ENCODE peak calls at places on chromosomes 1 and 21, in five cellular contexts. One of them, this sample, is unnamed.
A peak's percentile ranks its signal among the peaks of the same experiment; 100 is the strongest.

GRCh38 chr1:151311589-151312331 is 15.5 kb downstream of the PI4KB start:
- DNase-seq in GM20000: no peak
- DNase-seq in dorsolateral prefrontal cortex: no peak
- DNase-seq in epithelial cell of esophagus: peak; percentile 100
- DNase-seq in endothelial cell: no peak
- DNase-seq in this sample: no peak

GRCh38 chr1:246262281-246262680 is 244.8 kb downstream of the SMYD3 start:
- DNase-seq in GM20000: no peak
- DNase-seq in dorsolateral prefrontal cortex: no peak
- DNase-seq in epithelial cell of esophagus: peak; percentile 36
- DNase-seq in endothelial cell: no peak
- DNase-seq in this sample: no peak

GRCh38 chr21:28893687-28894086 is 99.0 kb downstream of the LTN1 start:
- DNase-seq in GM20000: no peak
- DNase-seq in dorsolateral prefrontal cortex: no peak
- DNase-seq in epithelial cell of esophagus: no peak
- DNase-seq in endothelial cell: no peak
- DNase-seq in this sample: no peak

GRCh38 chr1:43373034-43373940 is 5.5 kb upstream of the ELOVL1 start:
- DNase-seq in GM20000: no peak
- DNase-seq in dorsolateral prefrontal cortex: no peak
- DNase-seq in epithelial cell of esophagus: peak; percentile 95
- DNase-seq in endothelial cell: no peak
- DNase-seq in this sample: no peak

GRCh38 chr21:31294691-31295090 is 49.4 kb downstream of the TIAM1 start:
- DNase-seq in GM20000: no peak
- DNase-seq in dorsolateral prefrontal cortex: no peak
- DNase-seq in epithelial cell of esophagus: no peak
- DNase-seq in endothelial cell: no peak
- DNase-seq in this sample: no peak

GRCh38 chr1:91876751-91877573 is 9.0 kb downstream of the TGFBR3 start:
- DNase-seq in GM20000: no peak
- DNase-seq in dorsolateral prefrontal cortex: no peak
- DNase-seq in epithelial cell of esophagus: no peak
- DNase-seq in endothelial cell: no peak
- DNase-seq in this sample: no peak

GRCh38 chr1:51535006-51535592 is 16.0 kb upstream of the EPS15 start:
- DNase-seq in GM20000: peak; percentile 55
- DNase-seq in dorsolateral prefrontal cortex: peak; percentile 67
- DNase-seq in epithelial cell of esophagus: peak; percentile 54
- DNase-seq in endothelial cell: peak; percentile 46
- DNase-seq in this sample: peak; percentile 16

GRCh38 chr21:42389449-42389835 is 6.4 kb downstream of the TMPRSS3 start:
- DNase-seq in GM20000: no peak
- DNase-seq in dorsolateral prefrontal cortex: no peak
- DNase-seq in epithelial cell of esophagus: no peak
- DNase-seq in endothelial cell: no peak
- DNase-seq in this sample: no peak

GRCh38 chr21:34651032-34651431 is 17.8 kb upstream of the CLIC6 start:
- DNase-seq in GM20000: no peak
- DNase-seq in dorsolateral prefrontal cortex: no peak
- DNase-seq in epithelial cell of esophagus: no peak
- DNase-seq in endothelial cell: no peak
- DNase-seq in this sample: no peak

GRCh38 chr1:241627453-241628329 is 12.5 kb downstream of the CHML start:
- DNase-seq in GM20000: peak; percentile 49
- DNase-seq in dorsolateral prefrontal cortex: no peak
- DNase-seq in epithelial cell of esophagus: peak; percentile 88
- DNase-seq in endothelial cell: peak; percentile 46
- DNase-seq in this sample: peak; percentile 13

GRCh38 chr1:21491483-21492170 is 17.6 kb upstream of the ALPL start:
- DNase-seq in GM20000: no peak
- DNase-seq in dorsolateral prefrontal cortex: no peak
- DNase-seq in epithelial cell of esophagus: no peak
- DNase-seq in endothelial cell: no peak
- DNase-seq in this sample: no peak

GRCh38 chr1:13792429-13792828 is 92.4 kb downstream of the PRDM2 start:
- DNase-seq in GM20000: no peak
- DNase-seq in dorsolateral prefrontal cortex: no peak
- DNase-seq in epithelial cell of esophagus: peak; percentile 54
- DNase-seq in endothelial cell: no peak
- DNase-seq in this sample: no peak

GRCh38 chr1:16913616-16913865 is 8.2 kb upstream of the CROCC start:
- DNase-seq in GM20000: no peak
- DNase-seq in dorsolateral prefrontal cortex: no peak
- DNase-seq in epithelial cell of esophagus: no peak
- DNase-seq in endothelial cell: no peak
- DNase-seq in this sample: no peak

GRCh38 chr21:45208627-45208951 is 79.1 kb downstream of the POFUT2 start:
- DNase-seq in GM20000: no peak
- DNase-seq in dorsolateral prefrontal cortex: no peak
- DNase-seq in epithelial cell of esophagus: no peak
- DNase-seq in endothelial cell: no peak
- DNase-seq in this sample: no peak

GRCh38 chr1:234659538-234659937 is 49.6 kb upstream of the IRF2BP2 start:
- DNase-seq in GM20000: no peak
- DNase-seq in dorsolateral prefrontal cortex: no peak
- DNase-seq in epithelial cell of esophagus: peak; percentile 90
- DNase-seq in endothelial cell: no peak
- DNase-seq in this sample: no peak

GRCh38 chr1:220278991-220279390 is 6.7 kb upstream of the RAB3GAP2 start:
- DNase-seq in GM20000: no peak
- DNase-seq in dorsolateral prefrontal cortex: no peak
- DNase-seq in epithelial cell of esophagus: no peak
- DNase-seq in endothelial cell: no peak
- DNase-seq in this sample: no peak

GRCh38 chr1:53878492-53879105 is 11.0 kb downstream of the YIPF1 start:
- DNase-seq in GM20000: peak; percentile 47
- DNase-seq in dorsolateral prefrontal cortex: no peak
- DNase-seq in epithelial cell of esophagus: peak; percentile 75
- DNase-seq in endothelial cell: no peak
- DNase-seq in this sample: no peak

GRCh38 chr21:39531777-39532333 is 80.1 kb downstream of the SH3BGR start:
- DNase-seq in GM20000: no peak
- DNase-seq in dorsolateral prefrontal cortex: no peak
- DNase-seq in epithelial cell of esophagus: no peak
- DNase-seq in endothelial cell: no peak
- DNase-seq in this sample: no peak

GRCh38 chr1:74771913-74772515 is 39.1 kb downstream of the TYW3 start:
- DNase-seq in GM20000: peak; percentile 27
- DNase-seq in dorsolateral prefrontal cortex: no peak
- DNase-seq in epithelial cell of esophagus: peak; percentile 56
- DNase-seq in endothelial cell: peak; percentile 38
- DNase-seq in this sample: peak; percentile 22

GRCh38 chr1:35558374-35559316 is 1.0 kb downstream of the NCDN start:
- DNase-seq in GM20000: peak; percentile 25
- DNase-seq in dorsolateral prefrontal cortex: no peak
- DNase-seq in epithelial cell of esophagus: no peak
- DNase-seq in endothelial cell: no peak
- DNase-seq in this sample: peak; percentile 39

GRCh38 chr21:44911384-44912157 is 9.1 kb downstream of the ITGB2 start:
- DNase-seq in GM20000: peak; percentile 58
- DNase-seq in dorsolateral prefrontal cortex: peak; percentile 73
- DNase-seq in epithelial cell of esophagus: peak; percentile 69
- DNase-seq in endothelial cell: no peak
- DNase-seq in this sample: peak; percentile 74

GRCh38 chr1:225644666-225645065 is 8.3 kb downstream of the ENAH start:
- DNase-seq in GM20000: no peak
- DNase-seq in dorsolateral prefrontal cortex: no peak
- DNase-seq in epithelial cell of esophagus: no peak
- DNase-seq in endothelial cell: no peak
- DNase-seq in this sample: no peak

GRCh38 chr1:64220241-64220640 is 16.8 kb downstream of the UBE2U start:
- DNase-seq in GM20000: no peak
- DNase-seq in dorsolateral prefrontal cortex: no peak
- DNase-seq in epithelial cell of esophagus: no peak
- DNase-seq in endothelial cell: no peak
- DNase-seq in this sample: no peak

GRCh38 chr1:179025975-179026812 is 500 bp downstream of the FAM20B start:
- DNase-seq in GM20000: peak; percentile 88
- DNase-seq in dorsolateral prefrontal cortex: peak; percentile 58
- DNase-seq in epithelial cell of esophagus: peak; percentile 60
- DNase-seq in endothelial cell: peak; percentile 67
- DNase-seq in this sample: peak; percentile 82

GRCh38 chr1:230120949-230121381 is 53.9 kb downstream of the GALNT2 start:
- DNase-seq in GM20000: no peak
- DNase-seq in dorsolateral prefrontal cortex: no peak
- DNase-seq in epithelial cell of esophagus: peak; percentile 47
- DNase-seq in endothelial cell: peak; percentile 50
- DNase-seq in this sample: peak; percentile 52

GRCh38 chr21:25361765-25362164 is 245.5 kb downstream of the MRPL39 start:
- DNase-seq in GM20000: no peak
- DNase-seq in dorsolateral prefrontal cortex: no peak
- DNase-seq in epithelial cell of esophagus: no peak
- DNase-seq in endothelial cell: no peak
- DNase-seq in this sample: no peak

GRCh38 chr21:25359724-25360123 is 247.6 kb downstream of the MRPL39 start:
- DNase-seq in GM20000: no peak
- DNase-seq in dorsolateral prefrontal cortex: no peak
- DNase-seq in epithelial cell of esophagus: no peak
- DNase-seq in endothelial cell: no peak
- DNase-seq in this sample: no peak

GRCh38 chr21:25362375-25363267 is 244.7 kb downstream of the MRPL39 start:
- DNase-seq in GM20000: no peak
- DNase-seq in dorsolateral prefrontal cortex: no peak
- DNase-seq in epithelial cell of esophagus: no peak
- DNase-seq in endothelial cell: no peak
- DNase-seq in this sample: no peak

GRCh38 chr21:25361097-25361496 is 246.2 kb downstream of the MRPL39 start:
- DNase-seq in GM20000: no peak
- DNase-seq in dorsolateral prefrontal cortex: no peak
- DNase-seq in epithelial cell of esophagus: no peak
- DNase-seq in endothelial cell: no peak
- DNase-seq in this sample: no peak

GRCh38 chr21:25360593-25360992 is 246.7 kb downstream of the MRPL39 start:
- DNase-seq in GM20000: no peak
- DNase-seq in dorsolateral prefrontal cortex: no peak
- DNase-seq in epithelial cell of esophagus: no peak
- DNase-seq in endothelial cell: no peak
- DNase-seq in this sample: no peak
- TF ChIP-seq CTCF in GM20000: peak; percentile 5
- TF ChIP-seq CTCF in dorsolateral prefrontal cortex: no peak
- TF ChIP-seq CTCF in epithelial cell of esophagus: peak; percentile 34
- TF ChIP-seq CTCF in endothelial cell: no peak
- TF ChIP-seq CTCF in this sample: peak; percentile 42

GRCh38 chr1:94119306-94119705 is 1.6 kb downstream of the ABCA4 start:
- DNase-seq in GM20000: no peak
- DNase-seq in dorsolateral prefrontal cortex: no peak
- DNase-seq in epithelial cell of esophagus: no peak
- DNase-seq in endothelial cell: no peak
- DNase-seq in this sample: no peak
- TF ChIP-seq CTCF in GM20000: no peak
- TF ChIP-seq CTCF in dorsolateral prefrontal cortex: no peak
- TF ChIP-seq CTCF in epithelial cell of esophagus: no peak
- TF ChIP-seq CTCF in endothelial cell: no peak
- TF ChIP-seq CTCF in this sample: no peak

GRCh38 chr1:62288224-62288623 is 31.0 kb downstream of the KANK4 start:
- DNase-seq in GM20000: no peak
- DNase-seq in dorsolateral prefrontal cortex: no peak
- DNase-seq in epithelial cell of esophagus: no peak
- DNase-seq in endothelial cell: no peak
- DNase-seq in this sample: no peak

GRCh38 chr1:62288669-62289068 is 30.6 kb downstream of the KANK4 start:
- DNase-seq in GM20000: no peak
- DNase-seq in dorsolateral prefrontal cortex: no peak
- DNase-seq in epithelial cell of esophagus: no peak
- DNase-seq in endothelial cell: no peak
- DNase-seq in this sample: no peak

GRCh38 chr1:62299426-62300200 is 19.6 kb downstream of the KANK4 start:
- DNase-seq in GM20000: no peak
- DNase-seq in dorsolateral prefrontal cortex: peak; percentile 58
- DNase-seq in epithelial cell of esophagus: no peak
- DNase-seq in endothelial cell: no peak
- DNase-seq in this sample: no peak

GRCh38 chr1:62295921-62296451 is 23.2 kb downstream of the KANK4 start:
- DNase-seq in GM20000: no peak
- DNase-seq in dorsolateral prefrontal cortex: no peak
- DNase-seq in epithelial cell of esophagus: no peak
- DNase-seq in endothelial cell: no peak
- DNase-seq in this sample: peak; percentile 14

DNA sequence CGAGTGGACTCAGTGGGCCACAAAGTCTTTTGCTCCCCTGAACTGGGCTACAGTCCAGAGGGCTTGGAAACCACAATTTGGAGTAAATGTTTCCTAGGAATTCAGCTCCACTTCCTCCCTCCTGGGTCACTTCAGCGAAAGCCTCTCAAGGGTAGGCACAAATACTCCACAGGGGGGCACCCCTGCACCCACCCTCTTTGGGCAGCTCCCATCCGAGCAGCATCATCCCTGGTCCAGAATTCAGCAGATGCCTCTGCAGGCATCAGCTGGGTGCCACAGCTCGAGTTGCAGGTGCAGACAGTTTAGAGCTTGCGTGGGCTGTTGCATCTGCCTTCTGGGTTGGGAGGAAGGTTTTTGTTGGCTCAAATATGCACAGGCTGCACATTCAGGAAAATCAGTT is 25.0 kb downstream of the KANK4 start:
- DNase-seq in GM20000: no peak
- DNase-seq in dorsolateral prefrontal cortex: peak; percentile 49
- DNase-seq in epithelial cell of esophagus: peak; percentile 25
- DNase-seq in endothelial cell: peak; percentile 76
- DNase-seq in this sample: peak; percentile 6
- TF ChIP-seq CTCF in GM20000: no peak
- TF ChIP-seq CTCF in dorsolateral prefrontal cortex: no peak
- TF ChIP-seq CTCF in epithelial cell of esophagus: peak; percentile 23
- TF ChIP-seq CTCF in endothelial cell: peak; percentile 28
- TF ChIP-seq CTCF in this sample: peak; percentile 33

GRCh38 chr1:42162181-42162580 is 2.4 kb downstream of the GUCA2A start:
- DNase-seq in GM20000: no peak
- DNase-seq in dorsolateral prefrontal cortex: no peak
- DNase-seq in epithelial cell of esophagus: no peak
- DNase-seq in endothelial cell: no peak
- DNase-seq in this sample: no peak

GRCh38 chr1:42154685-42155084 is 1.5 kb downstream of the GUCA2B start:
- DNase-seq in GM20000: no peak
- DNase-seq in dorsolateral prefrontal cortex: no peak
- DNase-seq in epithelial cell of esophagus: no peak
- DNase-seq in endothelial cell: no peak
- DNase-seq in this sample: no peak

GRCh38 chr1:42153598-42153995 is 387 bp downstream of the GUCA2B start:
- DNase-seq in GM20000: no peak
- DNase-seq in dorsolateral prefrontal cortex: no peak
- DNase-seq in epithelial cell of esophagus: no peak
- DNase-seq in endothelial cell: no peak
- DNase-seq in this sample: no peak

GRCh38 chr1:42155362-42155761 is 2.2 kb downstream of the GUCA2B start:
- DNase-seq in GM20000: no peak
- DNase-seq in dorsolateral prefrontal cortex: no peak
- DNase-seq in epithelial cell of esophagus: no peak
- DNase-seq in endothelial cell: no peak
- DNase-seq in this sample: no peak

DNA sequence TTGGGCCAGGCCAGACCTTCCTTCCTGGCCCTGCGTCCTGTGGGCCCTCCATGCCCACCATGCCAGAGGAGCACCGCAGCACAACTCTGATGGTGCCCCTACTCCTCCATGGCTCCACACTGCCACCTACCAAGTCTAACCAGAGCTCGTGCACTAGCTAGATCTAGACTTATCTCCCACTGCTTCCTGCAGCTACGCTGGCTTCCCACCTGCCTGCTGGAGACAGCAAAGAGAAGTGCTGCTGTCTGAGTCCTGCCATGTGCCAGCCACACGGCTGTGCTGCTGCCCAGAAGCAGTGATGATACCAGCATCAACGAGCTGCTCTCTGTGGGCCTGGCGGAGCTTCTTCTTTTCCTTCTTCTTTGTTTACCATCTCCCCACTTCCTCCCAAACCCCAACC is 4.5 kb downstream of the GUCA2B start:
- DNase-seq in GM20000: no peak
- DNase-seq in dorsolateral prefrontal cortex: no peak
- DNase-seq in epithelial cell of esophagus: no peak
- DNase-seq in endothelial cell: no peak
- DNase-seq in this sample: peak; percentile 72
- TF ChIP-seq CTCF in GM20000: no peak
- TF ChIP-seq CTCF in dorsolateral prefrontal cortex: no peak
- TF ChIP-seq CTCF in epithelial cell of esophagus: no peak
- TF ChIP-seq CTCF in endothelial cell: no peak
- TF ChIP-seq CTCF in this sample: peak; percentile 81